ENCODE peak calls at places on chromosomes 5 and 9, in seven cellular contexts. Y is SK-N-SH, H is ascending aorta, P is psoas muscle, I is tibial nerve, C is lower lobe of right lung, N is neural progenitor cell. R is an unnamed sample.

GRCh38 chr9:137445275-137445807 is 4.2 kb upstream of the ENTPD8 start:
- DNase-seq in Y (peak), H (peak), P (peak), I (peak), C (peak), N (peak), R (peak)

GRCh38 chr9:120265791-120266190 is 314.2 kb downstream of the CDK5RAP2 start:
- DNase-seq in Y (no peak), H (no peak), P (peak), I (no peak), C (no peak), N (peak), R (no peak)

GRCh38 chr5:143217065-143217803 is 186.3 kb downstream of the NR3C1 start:
- DNase-seq in Y (no peak), H (peak), P (no peak), I (no peak), C (no peak), N (peak), R (peak)

GRCh38 chr9:12614488-12614887 is 78.7 kb upstream of the TYRP1 start:
- DNase-seq in Y (no peak), H (no peak), P (no peak), I (no peak), C (no peak), N (no peak), R (peak)

GRCh38 chr5:151570512-151571269 is 20.4 kb downstream of the FAT2 start:
- DNase-seq in Y (no peak), H (peak), P (no peak), I (no peak), C (no peak), N (no peak), R (no peak)

GRCh38 chr5:80481019-80481893 is 6.6 kb upstream of the FAM151B start:
- DNase-seq in Y (peak), H (no peak), P (no peak), I (no peak), C (no peak), N (peak), R (peak)

GRCh38 chr5:38757451-38758245 is 88.2 kb upstream of the OSMR start:
- DNase-seq in Y (no peak), H (no peak), P (peak), I (no peak), C (no peak), N (no peak), R (no peak)

GRCh38 chr9:4430492-4431261 is 59.6 kb upstream of the SLC1A1 start:
- DNase-seq in Y (no peak), H (no peak), P (no peak), I (no peak), C (no peak), N (no peak), R (no peak)

GRCh38 chr5:95892784-95893354 is 68.8 kb downstream of the ELL2 start:
- DNase-seq in Y (peak), H (no peak), P (no peak), I (no peak), C (no peak), N (peak), R (peak)

GRCh38 chr5:1937590-1937989 is 54.9 kb upstream of the IRX4 start:
- DNase-seq in Y (no peak), H (no peak), P (no peak), I (no peak), C (no peak), N (no peak), R (no peak)

GRCh38 chr5:78745985-78746384 is 97.4 kb upstream of the LHFPL2 start:
- DNase-seq in Y (no peak), H (no peak), P (no peak), I (no peak), C (no peak), N (peak), R (no peak)

GRCh38 chr5:111117149-111117548 is 25.0 kb downstream of the WDR36 start:
- DNase-seq in Y (no peak), H (no peak), P (no peak), I (no peak), C (no peak), N (no peak), R (no peak)

GRCh38 chr5:116498478-116498877 is 76.1 kb downstream of the SEMA6A start:
- DNase-seq in Y (no peak), H (no peak), P (no peak), I (no peak), C (no peak), N (no peak), R (no peak)

GRCh38 chr5:132265336-132266030 is 8.0 kb downstream of the PDLIM4 start:
- DNase-seq in Y (peak), H (peak), P (peak), I (no peak), C (no peak), N (no peak), R (no peak)

GRCh38 chr5:132485641-132486317 is 4.8 kb downstream of the IRF1 start:
- DNase-seq in Y (no peak), H (peak), P (no peak), I (no peak), C (no peak), N (no peak), R (no peak)

GRCh38 chr9:23850242-23851023 is 24.4 kb upstream of the ELAVL2 start:
- DNase-seq in Y (peak), H (no peak), P (no peak), I (no peak), C (no peak), N (peak), R (peak)

GRCh38 chr5:159021360-159022177 is 78.1 kb downstream of the EBF1 start:
- DNase-seq in Y (peak), H (no peak), P (no peak), I (no peak), C (no peak), N (peak), R (peak)

GRCh38 chr9:543478-543877 is 298.0 kb upstream of the DMRT1 start:
- DNase-seq in Y (no peak), H (no peak), P (no peak), I (no peak), C (no peak), N (no peak), R (no peak)

GRCh38 chr5:38445374-38446028 is 110.9 kb downstream of the LIFR start:
- DNase-seq in Y (no peak), H (no peak), P (peak), I (peak), C (peak), N (no peak), R (no peak)

GRCh38 chr9:72533322-72533721 is 11.9 kb downstream of the TMC1 start:
- DNase-seq in Y (no peak), H (no peak), P (no peak), I (no peak), C (no peak), N (no peak), R (no peak)

GRCh38 chr5:158022393-158022792 is 163.4 kb upstream of the CLINT1 start:
- DNase-seq in Y (no peak), H (no peak), P (no peak), I (no peak), C (no peak), N (no peak), R (no peak)

GRCh38 chr5:43231977-43232376 is 40.0 kb downstream of the NIM1K start:
- DNase-seq in Y (peak), H (no peak), P (no peak), I (no peak), C (no peak), N (no peak), R (no peak)

GRCh38 chr5:134506054-134507039 is 19.1 kb upstream of the JADE2 start:
- DNase-seq in Y (no peak), H (peak), P (peak), I (no peak), C (peak), N (peak), R (peak)

GRCh38 chr5:43619911-43620310 is 16.9 kb downstream of the NNT start:
- DNase-seq in Y (no peak), H (no peak), P (no peak), I (no peak), C (no peak), N (no peak), R (no peak)

GRCh38 chr9:7144265-7145046 is 386.7 kb downstream of the KDM4C start:
- DNase-seq in Y (no peak), H (no peak), P (no peak), I (no peak), C (no peak), N (no peak), R (no peak)

GRCh38 chr5:1747079-1747802 is 52.4 kb downstream of the MRPL36 start:
- DNase-seq in Y (no peak), H (no peak), P (no peak), I (no peak), C (peak), N (no peak), R (no peak)

GRCh38 chr9:15250013-15250412 is 57.0 kb downstream of the TTC39B start:
- DNase-seq in Y (no peak), H (no peak), P (no peak), I (no peak), C (no peak), N (peak), R (no peak)

GRCh38 chr9:126861707-126862460 is 1.4 kb downstream of the ZBTB34 start:
- DNase-seq in Y (no peak), H (no peak), P (no peak), I (no peak), C (peak), N (peak), R (peak)

GRCh38 chr5:172747471-172747870 is 23.5 kb downstream of the DUSP1 start:
- DNase-seq in Y (no peak), H (no peak), P (no peak), I (no peak), C (no peak), N (no peak), R (no peak)

GRCh38 chr5:109585012-109585599 is 104.6 kb upstream of the MAN2A1 start:
- DNase-seq in Y (no peak), H (no peak), P (no peak), I (no peak), C (no peak), N (no peak), R (no peak)

GRCh38 chr9:92558612-92559374 is 23.0 kb upstream of the ECM2 start:
- DNase-seq in Y (no peak), H (no peak), P (no peak), I (no peak), C (no peak), N (no peak), R (peak)

GRCh38 chr9:93096811-93097382 is 880 bp downstream of the CARD19 start:
- DNase-seq in Y (no peak), H (no peak), P (no peak), I (no peak), C (no peak), N (no peak), R (no peak)

GRCh38 chr9:114001794-114002261 is 76.3 kb downstream of the AMBP start:
- DNase-seq in Y (no peak), H (peak), P (no peak), I (no peak), C (no peak), N (no peak), R (no peak)

GRCh38 chr5:945691-946541 is 53.2 kb downstream of the TRIP13 start:
- DNase-seq in Y (peak), H (no peak), P (no peak), I (no peak), C (no peak), N (peak), R (no peak)

GRCh38 chr5:80686757-80687156 is 32.0 kb upstream of the DHFR start:
- DNase-seq in Y (no peak), H (no peak), P (no peak), I (no peak), C (no peak), N (no peak), R (no peak)

GRCh38 chr5:99607124-99607523 is 678.3 kb upstream of the CHD1 start:
- DNase-seq in Y (no peak), H (no peak), P (no peak), I (no peak), C (no peak), N (no peak), R (no peak)

GRCh38 chr9:68522126-68522525 is 18.6 kb downstream of the TMEM252 start:
- DNase-seq in Y (no peak), H (no peak), P (no peak), I (no peak), C (peak), N (no peak), R (no peak)

GRCh38 chr9:124769451-124770358 is 1.4 kb downstream of the NR6A1 start:
- DNase-seq in Y (peak), H (no peak), P (no peak), I (no peak), C (peak), N (peak), R (peak)
- H3K27ac ChIP-seq in Y (no peak), H (no peak), P (no peak), I (peak), C (peak), N (peak), R (peak)

DNA sequence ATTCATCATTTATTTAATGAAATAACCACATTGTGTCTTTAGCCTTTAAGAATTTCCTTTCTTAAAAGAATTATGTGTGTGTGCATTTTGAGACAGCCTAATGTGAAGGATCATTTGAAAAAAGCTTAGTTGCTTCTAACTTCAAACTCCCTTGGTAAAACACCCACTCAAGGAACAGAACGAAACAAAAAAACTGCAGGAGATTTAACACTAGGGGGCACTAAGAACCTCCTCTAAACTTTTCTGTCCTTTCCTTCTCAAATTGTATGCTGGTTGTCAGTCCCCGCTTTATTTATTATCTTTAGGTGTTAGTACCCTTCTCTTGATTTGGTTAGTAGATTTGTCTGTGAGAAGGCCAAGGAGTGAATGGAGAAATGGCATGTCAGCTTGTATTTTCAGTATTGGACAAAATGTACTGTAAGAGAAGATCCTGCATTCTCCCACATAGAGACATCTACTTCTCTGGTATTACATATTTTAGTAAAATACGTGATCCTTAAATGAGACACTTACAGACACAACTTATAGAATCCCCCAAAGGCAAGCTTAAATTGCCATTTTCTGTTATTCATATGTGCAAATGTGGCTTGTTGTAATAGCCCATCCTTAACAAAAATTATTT is 229.7 kb downstream of the MRPS30 start:
- DNase-seq in Y (peak), H (no peak), P (no peak), I (no peak), C (no peak), N (peak), R (no peak)
- TF ChIP-seq CTCF in Y (peak), H (no peak), P (peak), I (peak), C (peak), N (peak), R (peak)

GRCh38 chr9:117415584-117415937 is 704 bp upstream of the ASTN2 start:
- DNase-seq in Y (peak), H (no peak), P (no peak), I (no peak), C (no peak), N (peak), R (peak)
- H3K4me3 ChIP-seq in Y (peak), H (no peak), P (no peak), I (no peak), C (no peak), N (peak), R (peak)

GRCh38 chr9:131960805-131961495 is 118.7 kb downstream of the MED27 start:
- DNase-seq in Y (no peak), H (no peak), P (no peak), I (no peak), C (no peak), N (peak), R (no peak)
- H3K27ac ChIP-seq in Y (no peak), H (no peak), P (peak), I (peak), C (no peak), N (no peak), R (no peak)

GRCh38 chr9:91033270-91033669 is 231.7 kb downstream of the SYK start:
- DNase-seq in Y (no peak), H (no peak), P (no peak), I (no peak), C (no peak), N (no peak), R (no peak)

GRCh38 chr9:91034976-91035824 is 233.6 kb downstream of the SYK start:
- DNase-seq in Y (no peak), H (no peak), P (no peak), I (no peak), C (no peak), N (no peak), R (no peak)

GRCh38 chr9:91032056-91032455 is 230.4 kb downstream of the SYK start:
- DNase-seq in Y (no peak), H (no peak), P (no peak), I (no peak), C (no peak), N (no peak), R (no peak)

GRCh38 chr9:91034521-91034920 is 232.9 kb downstream of the SYK start:
- DNase-seq in Y (no peak), H (no peak), P (no peak), I (no peak), C (no peak), N (no peak), R (no peak)

GRCh38 chr9:91033802-91034201 is 232.2 kb downstream of the SYK start:
- DNase-seq in Y (no peak), H (no peak), P (no peak), I (no peak), C (no peak), N (peak), R (peak)
- TF ChIP-seq CTCF in Y (peak), H (peak), P (peak), I (peak), C (peak), N (peak), R (peak)

DNA sequence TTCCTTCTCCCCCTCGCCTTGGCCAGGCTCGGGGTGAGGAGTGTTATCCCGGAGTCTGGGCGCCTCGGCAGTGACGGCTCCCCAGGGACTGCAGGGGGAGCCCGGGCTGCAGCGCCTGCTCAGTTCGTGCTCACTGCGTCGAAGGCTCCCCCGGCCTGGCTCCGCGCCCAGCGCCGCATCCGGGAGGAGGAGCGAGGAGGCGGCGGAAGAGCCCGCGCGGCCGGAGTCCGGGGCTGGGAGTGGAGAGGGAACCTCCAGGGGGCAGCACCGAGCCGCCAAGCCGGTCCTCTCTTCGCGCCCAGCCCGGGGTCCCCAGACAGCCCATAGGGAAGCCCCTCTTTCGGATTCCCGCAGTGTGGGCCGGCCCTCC is 1.3 kb upstream of the EGR1 start:
- DNase-seq in Y (peak), H (peak), P (peak), I (peak), C (peak), N (peak), R (peak)
- H3K4me3 ChIP-seq in Y (peak), H (peak), P (peak), I (peak), C (peak), N (peak), R (peak)

GRCh38 chr5:97044057-97044456 is 98.4 kb downstream of the LIX1 start:
- DNase-seq in Y (no peak), H (no peak), P (no peak), I (no peak), C (no peak), N (peak), R (peak)
- H3K27ac ChIP-seq in Y (no peak), H (no peak), P (no peak), I (no peak), C (no peak), N (no peak), R (no peak)

GRCh38 chr5:140877262-140877581 is 2.1 kb downstream of the PCDHA12 start:
- DNase-seq in Y (no peak), H (no peak), P (no peak), I (no peak), C (no peak), N (no peak), R (no peak)

GRCh38 chr5:140883373-140883772 is 1.4 kb downstream of the PCDHA13 start:
- DNase-seq in Y (no peak), H (no peak), P (no peak), I (no peak), C (peak), N (no peak), R (no peak)

GRCh38 chr5:140881889-140882590 is at the start of gene PCDHA13:
- DNase-seq in Y (no peak), H (no peak), P (no peak), I (no peak), C (peak), N (peak), R (peak)

GRCh38 chr5:140883927-140884697 is 2.2 kb downstream of the PCDHA13 start:
- DNase-seq in Y (peak), H (no peak), P (no peak), I (no peak), C (peak), N (no peak), R (no peak)

DNA sequence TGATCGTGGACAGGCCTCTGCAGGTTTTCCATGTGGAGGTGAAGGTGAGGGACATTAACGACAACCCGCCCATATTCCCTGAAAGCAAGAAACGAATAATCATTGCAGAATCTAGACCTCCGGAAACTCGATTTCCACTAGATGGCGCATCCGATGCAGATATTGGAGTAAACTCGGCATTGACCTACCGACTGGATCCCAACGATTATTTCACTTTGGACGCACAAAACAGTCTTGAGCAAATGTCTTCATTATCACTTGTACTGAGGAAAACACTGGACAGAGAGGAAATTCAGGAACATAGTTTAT is 621 bp downstream of the PCDHA13 start:
- DNase-seq in Y (peak), H (no peak), P (no peak), I (no peak), C (no peak), N (peak), R (peak)
- TF ChIP-seq CTCF in Y (no peak), H (no peak), P (no peak), I (no peak), C (peak), N (peak), R (peak)

GRCh38 chr9:135743546-135744332 is 41.8 kb downstream of the KCNT1 start:
- DNase-seq in Y (no peak), H (no peak), P (peak), I (no peak), C (no peak), N (no peak), R (no peak)
- H3K4me3 ChIP-seq in Y (no peak), H (no peak), P (peak), I (no peak), C (no peak), N (no peak), R (no peak)